ENCODE peak calls at places on chromosomes 2 and 18, in ten cellular contexts. One of them, this sample, is unnamed.

GRCh38 chr18:79069792-79070151 is 578 bp downstream of the ATP9B start:
- DNase-seq in Peyer's patch: no peak
- DNase-seq in tibial artery: no peak
- DNase-seq in sigmoid colon: no peak
- DNase-seq in ascending aorta: no peak
- DNase-seq in adrenal gland: no peak
- DNase-seq in GM12878: no peak
- DNase-seq in heart right ventricle: no peak
- DNase-seq in AG04450: no peak
- DNase-seq in WERI-Rb-1: no peak
- DNase-seq in this sample: no peak

GRCh38 chr2:238997684-238998083 is 149.8 kb downstream of the TWIST2 start:
- DNase-seq in Peyer's patch: no peak
- DNase-seq in WERI-Rb-1: no peak
- DNase-seq in adrenal gland: no peak
- DNase-seq in sigmoid colon: no peak
- DNase-seq in GM12878: no peak
- DNase-seq in ascending aorta: no peak
- DNase-seq in tibial artery: peak; percentile 37
- DNase-seq in AG04450: no peak
- DNase-seq in heart right ventricle: no peak
- DNase-seq in this sample: no peak

GRCh38 chr2:239326831-239327535 is 73.8 kb downstream of the HDAC4 start:
- DNase-seq in AG04450: no peak
- DNase-seq in sigmoid colon: peak; percentile 68
- DNase-seq in WERI-Rb-1: no peak
- DNase-seq in heart right ventricle: peak; percentile 3
- DNase-seq in Peyer's patch: peak; percentile 58
- DNase-seq in GM12878: no peak
- DNase-seq in adrenal gland: peak; percentile 47
- DNase-seq in ascending aorta: peak; percentile 57
- DNase-seq in tibial artery: no peak
- DNase-seq in this sample: no peak

GRCh38 chr2:24984912-24985311 is 13.2 kb upstream of the DNAJC27 start:
- DNase-seq in AG04450: no peak
- DNase-seq in sigmoid colon: peak; percentile 79
- DNase-seq in adrenal gland: peak; percentile 30
- DNase-seq in WERI-Rb-1: peak; percentile 28
- DNase-seq in heart right ventricle: peak; percentile 81
- DNase-seq in Peyer's patch: no peak
- DNase-seq in ascending aorta: no peak
- DNase-seq in tibial artery: no peak
- DNase-seq in GM12878: no peak
- DNase-seq in this sample: peak; percentile 83

GRCh38 chr2:240687741-240688562 is 3.7 kb upstream of the AQP12A start:
- DNase-seq in Peyer's patch: no peak
- DNase-seq in AG04450: no peak
- DNase-seq in heart right ventricle: no peak
- DNase-seq in sigmoid colon: no peak
- DNase-seq in WERI-Rb-1: no peak
- DNase-seq in adrenal gland: no peak
- DNase-seq in tibial artery: no peak
- DNase-seq in GM12878: no peak
- DNase-seq in ascending aorta: no peak
- DNase-seq in this sample: no peak

GRCh38 chr2:30232027-30232800 is 880 bp downstream of the LBH start:
- DNase-seq in Peyer's patch: peak; percentile 91
- DNase-seq in AG04450: no peak
- DNase-seq in ascending aorta: peak; percentile 81
- DNase-seq in heart right ventricle: peak; percentile 71
- DNase-seq in GM12878: no peak
- DNase-seq in tibial artery: peak; percentile 79
- DNase-seq in adrenal gland: peak; percentile 30
- DNase-seq in WERI-Rb-1: peak; percentile 66
- DNase-seq in sigmoid colon: peak; percentile 86
- DNase-seq in this sample: peak; percentile 62

GRCh38 chr2:165214093-165214492 is 10.2 kb upstream of the SCN3A start:
- DNase-seq in sigmoid colon: no peak
- DNase-seq in WERI-Rb-1: no peak
- DNase-seq in heart right ventricle: no peak
- DNase-seq in Peyer's patch: no peak
- DNase-seq in tibial artery: no peak
- DNase-seq in ascending aorta: no peak
- DNase-seq in adrenal gland: no peak
- DNase-seq in GM12878: no peak
- DNase-seq in AG04450: no peak
- DNase-seq in this sample: no peak

GRCh38 chr2:196167666-196168065 is 3.7 kb downstream of the STK17B start:
- DNase-seq in Peyer's patch: no peak
- DNase-seq in tibial artery: no peak
- DNase-seq in ascending aorta: no peak
- DNase-seq in WERI-Rb-1: no peak
- DNase-seq in adrenal gland: no peak
- DNase-seq in GM12878: no peak
- DNase-seq in heart right ventricle: no peak
- DNase-seq in sigmoid colon: no peak
- DNase-seq in AG04450: no peak
- DNase-seq in this sample: no peak

GRCh38 chr2:238952261-238952924 is 104.5 kb downstream of the TWIST2 start:
- DNase-seq in ascending aorta: no peak
- DNase-seq in WERI-Rb-1: no peak
- DNase-seq in tibial artery: no peak
- DNase-seq in sigmoid colon: no peak
- DNase-seq in heart right ventricle: no peak
- DNase-seq in adrenal gland: no peak
- DNase-seq in AG04450: no peak
- DNase-seq in Peyer's patch: no peak
- DNase-seq in GM12878: no peak
- DNase-seq in this sample: no peak

GRCh38 chr2:237194081-237194480 is 108.4 kb downstream of the COPS8 start:
- DNase-seq in WERI-Rb-1: no peak
- DNase-seq in Peyer's patch: no peak
- DNase-seq in GM12878: no peak
- DNase-seq in sigmoid colon: peak; percentile 55
- DNase-seq in adrenal gland: peak; percentile 4
- DNase-seq in AG04450: no peak
- DNase-seq in tibial artery: no peak
- DNase-seq in ascending aorta: no peak
- DNase-seq in heart right ventricle: no peak
- DNase-seq in this sample: no peak

GRCh38 chr2:237194906-237195305 is 109.2 kb downstream of the COPS8 start:
- DNase-seq in ascending aorta: no peak
- DNase-seq in AG04450: no peak
- DNase-seq in Peyer's patch: no peak
- DNase-seq in heart right ventricle: no peak
- DNase-seq in sigmoid colon: peak; percentile 48
- DNase-seq in tibial artery: no peak
- DNase-seq in adrenal gland: peak; percentile 7
- DNase-seq in GM12878: no peak
- DNase-seq in WERI-Rb-1: no peak
- DNase-seq in this sample: no peak

GRCh38 chr2:237193436-237193835 is 107.7 kb downstream of the COPS8 start:
- DNase-seq in tibial artery: no peak
- DNase-seq in ascending aorta: no peak
- DNase-seq in Peyer's patch: no peak
- DNase-seq in adrenal gland: no peak
- DNase-seq in GM12878: no peak
- DNase-seq in WERI-Rb-1: no peak
- DNase-seq in AG04450: no peak
- DNase-seq in heart right ventricle: no peak
- DNase-seq in sigmoid colon: peak; percentile 40
- DNase-seq in this sample: no peak

GRCh38 chr2:237196866-237197618 is 111.4 kb downstream of the COPS8 start:
- DNase-seq in tibial artery: no peak
- DNase-seq in ascending aorta: no peak
- DNase-seq in heart right ventricle: no peak
- DNase-seq in GM12878: no peak
- DNase-seq in adrenal gland: no peak
- DNase-seq in WERI-Rb-1: no peak
- DNase-seq in AG04450: peak; percentile 91
- DNase-seq in sigmoid colon: peak; percentile 63
- DNase-seq in Peyer's patch: no peak
- DNase-seq in this sample: no peak

GRCh38 chr2:237195396-237196119 is 109.9 kb downstream of the COPS8 start:
- DNase-seq in tibial artery: no peak
- DNase-seq in sigmoid colon: peak; percentile 85
- DNase-seq in WERI-Rb-1: no peak
- DNase-seq in AG04450: no peak
- DNase-seq in heart right ventricle: no peak
- DNase-seq in GM12878: no peak
- DNase-seq in adrenal gland: peak; percentile 12
- DNase-seq in ascending aorta: no peak
- DNase-seq in Peyer's patch: no peak
- DNase-seq in this sample: no peak
- H3K9me3 ChIP-seq in tibial artery: no peaks in the 10 kb centered on the region
- H3K9me3 ChIP-seq in sigmoid colon: no peaks in the 10 kb centered on the region
- H3K9me3 ChIP-seq in WERI-Rb-1: no peaks in the 10 kb centered on the region
- H3K9me3 ChIP-seq in AG04450: no peaks in the 10 kb centered on the region
- H3K9me3 ChIP-seq in heart right ventricle: no peaks in the 10 kb centered on the region
- H3K9me3 ChIP-seq in GM12878: no peaks in the 10 kb centered on the region
- H3K9me3 ChIP-seq in adrenal gland: no peaks in the 10 kb centered on the region
- H3K9me3 ChIP-seq in ascending aorta: no peaks in the 10 kb centered on the region
- H3K9me3 ChIP-seq in Peyer's patch: no peaks in the 10 kb centered on the region
- H3K9me3 ChIP-seq in this sample: no peaks in the 10 kb centered on the region

DNA sequence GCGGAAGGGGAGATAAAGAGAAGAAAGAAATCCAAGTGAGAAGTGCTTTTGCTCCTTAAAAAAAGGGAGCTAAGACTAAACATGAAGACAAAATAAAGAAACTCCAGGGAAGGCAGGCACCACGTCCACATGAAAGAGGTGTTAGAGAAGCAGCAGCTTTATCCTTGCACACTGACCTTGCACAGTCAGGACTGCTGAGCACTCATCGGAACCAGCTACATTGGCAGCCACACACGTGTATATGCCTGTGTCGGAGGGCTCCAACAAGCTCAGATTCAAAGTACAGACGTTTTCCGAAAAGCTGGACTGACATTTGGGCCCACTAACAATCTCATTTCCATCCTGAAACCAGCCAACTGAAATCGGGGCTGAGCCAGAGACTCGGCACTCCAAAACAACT is 88.2 kb downstream of the TTN start:
- DNase-seq in WERI-Rb-1: no peak
- DNase-seq in heart right ventricle: no peak
- DNase-seq in Peyer's patch: no peak
- DNase-seq in tibial artery: no peak
- DNase-seq in sigmoid colon: no peak
- DNase-seq in GM12878: no peak
- DNase-seq in ascending aorta: no peak
- DNase-seq in AG04450: no peak
- DNase-seq in adrenal gland: no peak
- DNase-seq in this sample: no peak
- TF ChIP-seq CTCF in WERI-Rb-1: no peak
- TF ChIP-seq CTCF in heart right ventricle: no peak
- TF ChIP-seq CTCF in Peyer's patch: no peak
- TF ChIP-seq CTCF in tibial artery: no peak
- TF ChIP-seq CTCF in sigmoid colon: no peak
- TF ChIP-seq CTCF in GM12878: no peak
- TF ChIP-seq CTCF in ascending aorta: no peak
- TF ChIP-seq CTCF in AG04450: no peak
- TF ChIP-seq CTCF in adrenal gland: no peak
- TF ChIP-seq CTCF in this sample: no peak

GRCh38 chr2:203916756-203917155 is 19.8 kb upstream of the ICOS start:
- DNase-seq in sigmoid colon: no peak
- DNase-seq in AG04450: no peak
- DNase-seq in Peyer's patch: no peak
- DNase-seq in tibial artery: no peak
- DNase-seq in heart right ventricle: no peak
- DNase-seq in WERI-Rb-1: no peak
- DNase-seq in GM12878: no peak
- DNase-seq in ascending aorta: no peak
- DNase-seq in adrenal gland: no peak
- DNase-seq in this sample: no peak

GRCh38 chr2:203915256-203915655 is 21.3 kb upstream of the ICOS start:
- DNase-seq in GM12878: no peak
- DNase-seq in tibial artery: no peak
- DNase-seq in WERI-Rb-1: no peak
- DNase-seq in heart right ventricle: no peak
- DNase-seq in AG04450: no peak
- DNase-seq in adrenal gland: no peak
- DNase-seq in ascending aorta: no peak
- DNase-seq in Peyer's patch: no peak
- DNase-seq in sigmoid colon: no peak
- DNase-seq in this sample: no peak

GRCh38 chr2:203914546-203915169 is 21.9 kb upstream of the ICOS start:
- DNase-seq in Peyer's patch: no peak
- DNase-seq in sigmoid colon: no peak
- DNase-seq in tibial artery: no peak
- DNase-seq in GM12878: no peak
- DNase-seq in adrenal gland: no peak
- DNase-seq in ascending aorta: no peak
- DNase-seq in AG04450: no peak
- DNase-seq in heart right ventricle: no peak
- DNase-seq in WERI-Rb-1: no peak
- DNase-seq in this sample: no peak

GRCh38 chr2:203918839-203919238 is 17.7 kb upstream of the ICOS start:
- DNase-seq in sigmoid colon: no peak
- DNase-seq in Peyer's patch: no peak
- DNase-seq in AG04450: no peak
- DNase-seq in WERI-Rb-1: no peak
- DNase-seq in ascending aorta: no peak
- DNase-seq in tibial artery: peak; percentile 78
- DNase-seq in adrenal gland: no peak
- DNase-seq in GM12878: no peak
- DNase-seq in heart right ventricle: no peak
- DNase-seq in this sample: no peak

GRCh38 chr2:203918264-203918663 is 18.3 kb upstream of the ICOS start:
- DNase-seq in ascending aorta: no peak
- DNase-seq in Peyer's patch: no peak
- DNase-seq in WERI-Rb-1: no peak
- DNase-seq in AG04450: no peak
- DNase-seq in tibial artery: no peak
- DNase-seq in adrenal gland: no peak
- DNase-seq in GM12878: no peak
- DNase-seq in heart right ventricle: peak; percentile 32
- DNase-seq in sigmoid colon: no peak
- DNase-seq in this sample: peak; percentile 34
- H3K27ac ChIP-seq in ascending aorta: peak overlapping the region; percentile 37
- H3K27ac ChIP-seq in Peyer's patch: no peak overlapping the region
- H3K27ac ChIP-seq in WERI-Rb-1: no peak overlapping the region
- H3K27ac ChIP-seq in AG04450: peak overlapping the region; percentile 11
- H3K27ac ChIP-seq in tibial artery: peak overlapping the region; percentile 64
- H3K27ac ChIP-seq in adrenal gland: no peak overlapping the region
- H3K27ac ChIP-seq in GM12878: no peak overlapping the region
- H3K27ac ChIP-seq in heart right ventricle: no peak overlapping the region
- H3K27ac ChIP-seq in sigmoid colon: no peak overlapping the region
- H3K27ac ChIP-seq in this sample: no peak overlapping the region

GRCh38 chr18:35245719-35246317 is 5.0 kb downstream of the ZNF397 start:
- DNase-seq in GM12878: no peak
- DNase-seq in Peyer's patch: no peak
- DNase-seq in heart right ventricle: no peak
- DNase-seq in AG04450: no peak
- DNase-seq in tibial artery: no peak
- DNase-seq in ascending aorta: no peak
- DNase-seq in adrenal gland: no peak
- DNase-seq in sigmoid colon: no peak
- DNase-seq in WERI-Rb-1: no peak
- DNase-seq in this sample: no peak
- H3K9me3 ChIP-seq in GM12878: peaks cover 48% of the 10 kb centered on the region
- H3K9me3 ChIP-seq in Peyer's patch: no peaks in the 10 kb centered on the region
- H3K9me3 ChIP-seq in heart right ventricle: no peaks in the 10 kb centered on the region
- H3K9me3 ChIP-seq in AG04450: peaks cover 37% of the 10 kb centered on the region
- H3K9me3 ChIP-seq in tibial artery: no peaks in the 10 kb centered on the region
- H3K9me3 ChIP-seq in ascending aorta: no peaks in the 10 kb centered on the region
- H3K9me3 ChIP-seq in adrenal gland: peaks cover 15% of the 10 kb centered on the region
- H3K9me3 ChIP-seq in sigmoid colon: no peaks in the 10 kb centered on the region
- H3K9me3 ChIP-seq in WERI-Rb-1: no peaks in the 10 kb centered on the region
- H3K9me3 ChIP-seq in this sample: no peaks in the 10 kb centered on the region

GRCh38 chr2:90207454-90208058 is 1516.1 kb downstream of the RPIA start:
- DNase-seq in ascending aorta: no peak
- DNase-seq in GM12878: peak; percentile 3
- DNase-seq in WERI-Rb-1: peak; percentile 6
- DNase-seq in heart right ventricle: no peak
- DNase-seq in tibial artery: no peak
- DNase-seq in Peyer's patch: no peak
- DNase-seq in AG04450: no peak
- DNase-seq in sigmoid colon: no peak
- DNase-seq in adrenal gland: no peak
- DNase-seq in this sample: peak; percentile 22
- TF ChIP-seq CTCF in ascending aorta: no peak
- TF ChIP-seq CTCF in GM12878: peak; percentile 46
- TF ChIP-seq CTCF in WERI-Rb-1: peak; percentile 41
- TF ChIP-seq CTCF in heart right ventricle: peak; percentile 29
- TF ChIP-seq CTCF in tibial artery: no peak
- TF ChIP-seq CTCF in Peyer's patch: no peak
- TF ChIP-seq CTCF in AG04450: no peak
- TF ChIP-seq CTCF in sigmoid colon: no peak
- TF ChIP-seq CTCF in adrenal gland: no peak
- TF ChIP-seq CTCF in this sample: peak; percentile 12

This sample was measured in cardiac muscle cell.